ENCODE peak calls at places on chromosomes 4 and X, in eight cellular contexts. U is NB4, R is sigmoid colon, I is ovary, H is H54, T is upper lobe of left lung, K is A549, W is stomach. Y is an unnamed sample.

GRCh38 chrX:80812176-80812575 is 2.5 kb upstream of the BRWD3 start:
- DNase-seq in U (peak; percentile 83), T (peak; percentile 33), I (no peak), R (no peak), K (no peak), W (no peak), H (no peak), Y (peak; percentile 42)

GRCh38 chr4:9771069-9771468 is 10.4 kb upstream of the DRD5 start:
- DNase-seq in U (no peak), I (no peak), T (no peak), K (no peak), H (no peak), W (no peak), R (no peak), Y (no peak)

GRCh38 chr4:54073481-54073880 is 9.1 kb upstream of the CHIC2 start:
- DNase-seq in R (no peak), I (no peak), K (no peak), H (no peak), W (no peak), T (no peak), U (peak; percentile 18), Y (no peak)

GRCh38 chr4:32745351-32745750 is 2025.2 kb downstream of the PCDH7 start:
- DNase-seq in R (no peak), W (no peak), I (no peak), K (no peak), T (no peak), U (no peak), H (no peak), Y (no peak)

GRCh38 chrX:1212532-1212931 is at the start of gene CRLF2:
- DNase-seq in W (no peak), I (no peak), U (peak; percentile 89), T (no peak), H (peak; percentile 26), R (peak; percentile 34), K (peak; percentile 54), Y (no peak)

GRCh38 chrX:25198253-25198652 is 182.5 kb upstream of the ARX start:
- DNase-seq in U (no peak), H (no peak), K (no peak), W (no peak), T (no peak), R (no peak), I (no peak), Y (no peak)

GRCh38 chr4:159481936-159482335 is 379.1 kb downstream of the RAPGEF2 start:
- DNase-seq in R (no peak), T (no peak), K (no peak), I (no peak), W (no peak), U (no peak), H (no peak), Y (no peak)

GRCh38 chr4:40301592-40301991 is 33.5 kb upstream of the CHRNA9 start:
- DNase-seq in T (no peak), U (no peak), I (no peak), R (peak; percentile 47), W (no peak), K (no peak), H (no peak), Y (no peak)

GRCh38 chr4:95549246-95550138 is 719 bp upstream of the UNC5C start:
- DNase-seq in U (peak; percentile 68), T (peak; percentile 26), R (peak; percentile 62), W (peak; percentile 27), K (no peak), I (peak; percentile 56), H (peak; percentile 14), Y (no peak)

GRCh38 chr4:169151671-169152070 is 119.1 kb downstream of the SH3RF1 start:
- DNase-seq in H (no peak), K (no peak), R (no peak), I (no peak), W (no peak), T (no peak), U (no peak), Y (no peak)

GRCh38 chr4:37604464-37604863 is 81.7 kb downstream of the RELL1 start:
- DNase-seq in I (no peak), W (no peak), R (no peak), U (peak; percentile 30), H (no peak), K (no peak), T (no peak), Y (no peak)

GRCh38 chr4:76883147-76883546 is 14.8 kb downstream of the SOWAHB start:
- DNase-seq in R (no peak), H (no peak), I (no peak), T (no peak), W (no peak), U (no peak), K (no peak), Y (no peak)

DNA sequence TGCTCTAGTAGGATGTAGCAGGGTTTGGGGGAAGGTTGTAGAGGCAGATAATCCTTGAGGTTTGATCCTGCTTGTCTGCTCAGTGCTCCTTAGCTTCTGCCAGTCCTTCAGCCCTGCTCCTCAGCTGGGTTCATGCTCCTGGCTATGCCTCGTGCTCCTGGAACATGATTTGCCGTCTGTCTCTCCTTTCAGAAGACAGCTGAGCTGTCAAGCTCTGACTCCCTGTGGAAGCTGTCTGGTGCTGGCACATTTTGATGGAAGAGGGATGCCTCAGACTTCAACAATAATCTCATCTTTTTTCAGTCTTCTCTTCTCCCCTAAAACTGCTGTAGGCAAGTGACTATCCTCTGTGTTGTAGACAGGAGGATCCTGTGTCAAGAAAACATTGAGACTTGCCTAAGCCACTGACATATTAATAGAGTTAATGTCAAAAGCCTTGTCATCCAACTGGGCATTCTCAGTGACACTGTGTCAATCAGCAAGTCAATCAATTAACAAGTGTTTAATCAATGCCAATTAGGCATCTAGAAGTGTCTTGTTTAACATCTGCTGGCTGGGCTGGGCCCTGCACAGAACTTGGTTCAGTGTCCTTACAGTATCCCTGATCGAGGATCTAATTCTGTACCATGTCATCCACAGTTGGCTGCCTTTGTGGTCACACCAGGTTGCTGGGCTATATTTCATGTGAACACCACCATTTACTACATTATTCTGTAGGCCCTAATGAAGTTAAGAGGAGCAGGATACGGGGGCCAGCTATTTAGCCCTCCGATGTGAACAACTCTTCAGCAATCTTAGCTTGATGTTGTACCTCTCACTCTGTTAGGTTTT is 96.7 kb downstream of the SYNPO2 start:
- DNase-seq in U (no peak), K (no peak), R (no peak), W (no peak), I (no peak), H (no peak), T (no peak), Y (no peak)
- TF ChIP-seq POLR2A in U (no peak), K (no peak), R (no peak), W (no peak), I (no peak), H (no peak), T (no peak), Y (no peak)

GRCh38 chr4:181991374-181991773 is 251.8 kb upstream of the TENM3 start:
- DNase-seq in T (no peak), K (no peak), H (no peak), W (no peak), U (no peak), R (no peak), I (no peak), Y (no peak)
- TF ChIP-seq POLR2A in T (no peak), K (no peak), H (no peak), W (no peak), U (no peak), R (no peak), I (no peak), Y (no peak)

GRCh38 chrX:51494409-51494808 is 2.0 kb downstream of the NUDT11 start:
- DNase-seq in R (no peak), K (no peak), U (no peak), H (no peak), W (no peak), T (no peak), I (no peak), Y (no peak)

DNA sequence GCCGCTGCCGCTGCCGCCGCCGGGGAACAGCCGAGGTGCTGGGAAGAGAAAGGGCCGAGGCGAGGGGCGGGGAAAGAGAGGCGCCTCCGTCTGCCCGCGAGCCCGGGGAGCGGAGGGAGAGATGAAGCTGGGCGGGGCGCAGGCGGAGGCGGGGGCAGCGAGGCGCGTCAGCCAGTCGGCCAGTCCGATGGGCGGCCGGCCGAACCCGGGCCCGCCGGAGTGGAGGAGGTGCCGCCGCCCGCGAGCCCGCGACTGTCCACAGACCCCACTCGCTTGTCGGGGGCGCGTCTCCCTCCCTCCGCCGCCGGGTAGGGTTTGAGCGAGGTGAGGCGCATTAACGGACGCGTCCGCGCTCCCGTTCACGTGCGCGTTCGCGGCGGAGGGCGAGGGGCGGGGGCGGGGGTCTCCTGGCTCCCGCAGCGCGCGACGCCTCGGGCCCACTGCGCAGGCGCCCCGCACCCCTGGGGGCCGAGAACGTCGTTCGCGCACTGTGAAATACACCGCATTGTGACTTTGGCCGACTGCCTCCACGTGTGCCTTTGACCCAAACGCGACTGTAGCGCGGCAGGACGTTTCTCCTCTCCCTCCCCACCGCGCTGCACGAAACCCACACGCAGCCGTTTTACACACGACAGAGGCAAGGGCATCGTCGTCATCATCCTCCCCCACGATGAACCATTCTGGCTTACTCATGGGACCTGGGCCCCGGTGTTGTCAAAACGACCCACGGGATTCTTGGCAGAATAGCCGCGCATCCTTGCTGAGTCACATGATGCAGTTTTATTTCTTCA is at the start of gene NUDT11:
- DNase-seq in I (peak; percentile 68), W (peak; percentile 38), R (peak; percentile 78), K (peak; percentile 30), T (peak; percentile 34), U (no peak), H (peak; percentile 2), Y (peak; percentile 37)
- TF ChIP-seq POLR2A in I (no peak), W (no peak), R (no peak), K (no peak), T (no peak), U (no peak), H (no peak), Y (no peak)

DNA sequence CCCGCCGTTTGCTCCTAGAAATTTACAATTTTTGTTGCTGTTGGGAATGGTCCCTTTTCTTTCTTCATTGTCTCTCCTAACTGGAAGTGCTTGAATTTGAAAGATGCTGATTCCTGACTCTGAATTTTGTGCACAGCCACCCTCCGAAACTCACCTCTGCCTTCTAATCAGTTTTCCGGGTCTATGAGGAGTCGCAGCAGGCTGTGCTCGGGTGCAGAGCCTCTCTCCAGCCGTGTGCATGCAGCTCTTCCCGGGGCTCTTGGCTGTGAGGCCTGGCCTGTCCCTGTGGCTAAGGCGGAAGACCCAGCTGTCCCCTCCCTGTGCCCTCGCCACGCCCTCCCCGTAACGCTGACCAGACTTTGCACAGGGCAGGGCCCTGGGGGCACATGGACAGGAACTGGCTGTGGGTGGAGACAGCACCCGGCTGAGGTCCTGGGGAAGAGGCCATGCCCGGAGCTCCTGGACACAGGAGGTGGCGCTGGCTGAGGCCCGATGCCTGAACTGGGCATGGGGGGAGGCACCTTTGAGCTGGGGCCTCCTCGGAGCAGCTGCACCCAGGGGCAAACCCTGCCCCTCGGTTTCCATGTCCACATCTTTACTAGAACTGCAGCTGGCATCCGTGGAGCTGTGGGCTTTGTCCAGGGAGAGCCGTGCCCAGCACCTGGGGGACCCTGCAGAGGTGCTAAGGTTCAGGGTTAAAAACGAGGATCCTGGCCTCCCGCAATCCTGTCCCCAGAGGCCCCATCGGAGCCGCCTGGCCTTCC is 32.6 kb upstream of the SPON2 start:
- DNase-seq in H (no peak), K (no peak), T (peak; percentile 46), U (no peak), I (peak; percentile 23), W (peak; percentile 64), R (peak; percentile 64), Y (no peak)
- TF ChIP-seq POLR2A in H (no peak), K (no peak), T (no peak), U (no peak), I (no peak), W (no peak), R (peak; percentile 52), Y (no peak)